ENCODE peak calls at places on chromosomes 2 and 18, in four cellular contexts. One of them, this sample, is unnamed. For H3K4me1, the result is how much of the 10 kb centered on the place peaks cover.

GRCh38 chr2:12948963-12949353 is 232.2 kb downstream of the TRIB2 start:
- DNase-seq in heart left ventricle: no peak
- DNase-seq in small intestine: no peak
- DNase-seq in tibial artery: no peak
- DNase-seq in this sample: no peak

GRCh38 chr18:9631814-9632496 is 17.6 kb upstream of the PPP4R1 start:
- DNase-seq in tibial artery: no peak
- DNase-seq in small intestine: no peak
- DNase-seq in heart left ventricle: no peak
- DNase-seq in this sample: no peak

GRCh38 chr18:58567453-58568196 is 61.3 kb downstream of the ALPK2 start:
- DNase-seq in tibial artery: no peak
- DNase-seq in heart left ventricle: no peak
- DNase-seq in small intestine: no peak
- DNase-seq in this sample: no peak

GRCh38 chr18:58896268-58896667 is 31.6 kb downstream of the ZNF532 start:
- DNase-seq in small intestine: no peak
- DNase-seq in heart left ventricle: no peak
- DNase-seq in tibial artery: no peak
- DNase-seq in this sample: no peak

GRCh38 chr18:30376515-30376914 is 666.0 kb downstream of the DSC3 start:
- DNase-seq in tibial artery: no peak
- DNase-seq in small intestine: no peak
- DNase-seq in heart left ventricle: no peak
- DNase-seq in this sample: no peak

GRCh38 chr2:46034535-46034934 is 262.7 kb upstream of the EPAS1 start:
- DNase-seq in tibial artery: no peak
- DNase-seq in small intestine: peak
- DNase-seq in heart left ventricle: peak
- DNase-seq in this sample: no peak

GRCh38 chr2:205712983-205713531 is 30.8 kb downstream of the NRP2 start:
- DNase-seq in tibial artery: no peak
- DNase-seq in small intestine: no peak
- DNase-seq in heart left ventricle: no peak
- DNase-seq in this sample: no peak

GRCh38 chr2:44358498-44358897 is 2.8 kb downstream of the PREPL start:
- DNase-seq in heart left ventricle: peak
- DNase-seq in small intestine: peak
- DNase-seq in tibial artery: no peak
- DNase-seq in this sample: peak

GRCh38 chr2:187526776-187527175 is 27.5 kb downstream of the TFPI start:
- DNase-seq in tibial artery: no peak
- DNase-seq in small intestine: no peak
- DNase-seq in heart left ventricle: no peak
- DNase-seq in this sample: no peak

GRCh38 chr18:46297124-46297523 is 192.9 kb downstream of the HAUS1 start:
- DNase-seq in small intestine: no peak
- DNase-seq in heart left ventricle: no peak
- DNase-seq in tibial artery: no peak
- DNase-seq in this sample: no peak
- H3K4me1 ChIP-seq in small intestine: under half
- H3K4me1 ChIP-seq in heart left ventricle: under half
- H3K4me1 ChIP-seq in tibial artery: under half
- H3K4me1 ChIP-seq in this sample: under half

GRCh38 chr2:69605332-69605731 is 38.2 kb downstream of the AAK1 start:
- DNase-seq in tibial artery: no peak
- DNase-seq in heart left ventricle: no peak
- DNase-seq in small intestine: no peak
- DNase-seq in this sample: no peak

GRCh38 chr2:69612197-69612596 is 31.3 kb downstream of the AAK1 start:
- DNase-seq in small intestine: no peak
- DNase-seq in tibial artery: no peak
- DNase-seq in heart left ventricle: no peak
- DNase-seq in this sample: no peak

GRCh38 chr2:69604844-69605243 is 38.7 kb downstream of the AAK1 start:
- DNase-seq in small intestine: no peak
- DNase-seq in tibial artery: no peak
- DNase-seq in heart left ventricle: no peak
- DNase-seq in this sample: no peak

GRCh38 chr2:69604026-69604678 is 39.4 kb downstream of the AAK1 start:
- DNase-seq in small intestine: no peak
- DNase-seq in tibial artery: no peak
- DNase-seq in heart left ventricle: no peak
- DNase-seq in this sample: peak

GRCh38 chr2:69608109-69608508 is 35.4 kb downstream of the AAK1 start:
- DNase-seq in tibial artery: no peak
- DNase-seq in heart left ventricle: no peak
- DNase-seq in small intestine: no peak
- DNase-seq in this sample: no peak
- H3K4me1 ChIP-seq in tibial artery: under half
- H3K4me1 ChIP-seq in heart left ventricle: under half
- H3K4me1 ChIP-seq in small intestine: under half
- H3K4me1 ChIP-seq in this sample: under half

GRCh38 chr18:37422116-37422515 is 143.5 kb downstream of the CELF4 start:
- DNase-seq in heart left ventricle: no peak
- DNase-seq in tibial artery: no peak
- DNase-seq in small intestine: no peak
- DNase-seq in this sample: no peak

GRCh38 chr18:37426536-37427080 is 139.0 kb downstream of the CELF4 start:
- DNase-seq in small intestine: no peak
- DNase-seq in tibial artery: no peak
- DNase-seq in heart left ventricle: no peak
- DNase-seq in this sample: no peak

GRCh38 chr18:37421349-37422080 is 144.1 kb downstream of the CELF4 start:
- DNase-seq in small intestine: no peak
- DNase-seq in heart left ventricle: no peak
- DNase-seq in tibial artery: no peak
- DNase-seq in this sample: no peak

GRCh38 chr18:37424507-37424906 is 141.1 kb downstream of the CELF4 start:
- DNase-seq in heart left ventricle: no peak
- DNase-seq in tibial artery: no peak
- DNase-seq in small intestine: no peak
- DNase-seq in this sample: no peak

GRCh38 chr18:37425182-37425581 is 140.4 kb downstream of the CELF4 start:
- DNase-seq in heart left ventricle: no peak
- DNase-seq in small intestine: no peak
- DNase-seq in tibial artery: no peak
- DNase-seq in this sample: no peak
- H3K4me1 ChIP-seq in heart left ventricle: under half
- H3K4me1 ChIP-seq in small intestine: under half
- H3K4me1 ChIP-seq in tibial artery: under half
- H3K4me1 ChIP-seq in this sample: under half

GRCh38 chr2:11770531-11771188 is 24.2 kb downstream of the LPIN1 start:
- DNase-seq in tibial artery: no peak
- DNase-seq in small intestine: no peak
- DNase-seq in heart left ventricle: no peak
- DNase-seq in this sample: no peak

GRCh38 chr2:11773747-11774536 is 27.5 kb downstream of the LPIN1 start:
- DNase-seq in tibial artery: no peak
- DNase-seq in heart left ventricle: no peak
- DNase-seq in small intestine: no peak
- DNase-seq in this sample: no peak

GRCh38 chr2:11773111-11773510 is 26.7 kb downstream of the LPIN1 start:
- DNase-seq in heart left ventricle: no peak
- DNase-seq in tibial artery: no peak
- DNase-seq in small intestine: no peak
- DNase-seq in this sample: no peak

GRCh38 chr2:11774600-11774999 is 28.2 kb downstream of the LPIN1 start:
- DNase-seq in heart left ventricle: peak
- DNase-seq in tibial artery: no peak
- DNase-seq in small intestine: no peak
- DNase-seq in this sample: no peak

GRCh38 chr2:11771971-11772615 is 25.7 kb downstream of the LPIN1 start:
- DNase-seq in heart left ventricle: no peak
- DNase-seq in tibial artery: no peak
- DNase-seq in small intestine: no peak
- DNase-seq in this sample: no peak
- H3K4me1 ChIP-seq in heart left ventricle: under half
- H3K4me1 ChIP-seq in tibial artery: under half
- H3K4me1 ChIP-seq in small intestine: under half
- H3K4me1 ChIP-seq in this sample: under half

GRCh38 chr2:177127821-177128220 is 84.8 kb upstream of the HNRNPA3 start:
- DNase-seq in tibial artery: no peak
- DNase-seq in heart left ventricle: no peak
- DNase-seq in small intestine: no peak
- DNase-seq in this sample: no peak
- H3K4me1 ChIP-seq in tibial artery: under half
- H3K4me1 ChIP-seq in heart left ventricle: under half
- H3K4me1 ChIP-seq in small intestine: under half
- H3K4me1 ChIP-seq in this sample: under half

GRCh38 chr18:76442413-76443171 is 52.5 kb downstream of the ZNF516 start:
- DNase-seq in heart left ventricle: no peak
- DNase-seq in tibial artery: no peak
- DNase-seq in small intestine: no peak
- DNase-seq in this sample: no peak
- H3K4me1 ChIP-seq in heart left ventricle: under half
- H3K4me1 ChIP-seq in tibial artery: under half
- H3K4me1 ChIP-seq in small intestine: under half
- H3K4me1 ChIP-seq in this sample: under half

GRCh38 chr18:3268306-3268705 is 6.4 kb downstream of the MYL12B start:
- DNase-seq in small intestine: peak
- DNase-seq in heart left ventricle: no peak
- DNase-seq in tibial artery: no peak
- DNase-seq in this sample: no peak

GRCh38 chr18:3266062-3266608 is 4.2 kb downstream of the MYL12B start:
- DNase-seq in small intestine: no peak
- DNase-seq in tibial artery: no peak
- DNase-seq in heart left ventricle: peak
- DNase-seq in this sample: no peak

GRCh38 chr18:3265564-3266033 is 3.7 kb downstream of the MYL12B start:
- DNase-seq in heart left ventricle: no peak
- DNase-seq in tibial artery: no peak
- DNase-seq in small intestine: no peak
- DNase-seq in this sample: peak

GRCh38 chr18:3269900-3270299 is 8.0 kb downstream of the MYL12B start:
- DNase-seq in small intestine: no peak
- DNase-seq in heart left ventricle: no peak
- DNase-seq in tibial artery: no peak
- DNase-seq in this sample: no peak

DNA sequence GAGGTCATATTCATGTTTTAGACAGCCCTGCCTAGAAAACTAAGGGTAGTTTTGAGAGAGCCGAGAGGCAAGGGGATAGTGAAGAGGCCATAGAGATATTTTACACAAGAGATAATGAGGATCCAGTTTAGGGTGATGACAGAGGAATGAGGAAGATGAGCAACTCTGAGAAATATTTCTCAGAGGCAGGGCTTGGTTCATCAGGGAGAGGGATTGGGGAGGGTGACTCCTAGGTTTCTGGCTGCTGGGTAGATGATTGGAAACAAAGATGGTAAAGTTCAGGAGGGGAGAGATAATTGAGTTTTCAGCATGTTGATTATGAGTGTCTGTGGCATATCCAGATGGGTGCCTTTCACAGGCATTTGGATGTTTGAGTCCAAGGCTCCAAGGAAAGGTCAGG is 7.3 kb downstream of the MYL12B start:
- DNase-seq in tibial artery: no peak
- DNase-seq in heart left ventricle: no peak
- DNase-seq in small intestine: no peak
- DNase-seq in this sample: no peak
- H3K4me1 ChIP-seq in tibial artery: half or more
- H3K4me1 ChIP-seq in heart left ventricle: half or more
- H3K4me1 ChIP-seq in small intestine: under half
- H3K4me1 ChIP-seq in this sample: under half

DNA sequence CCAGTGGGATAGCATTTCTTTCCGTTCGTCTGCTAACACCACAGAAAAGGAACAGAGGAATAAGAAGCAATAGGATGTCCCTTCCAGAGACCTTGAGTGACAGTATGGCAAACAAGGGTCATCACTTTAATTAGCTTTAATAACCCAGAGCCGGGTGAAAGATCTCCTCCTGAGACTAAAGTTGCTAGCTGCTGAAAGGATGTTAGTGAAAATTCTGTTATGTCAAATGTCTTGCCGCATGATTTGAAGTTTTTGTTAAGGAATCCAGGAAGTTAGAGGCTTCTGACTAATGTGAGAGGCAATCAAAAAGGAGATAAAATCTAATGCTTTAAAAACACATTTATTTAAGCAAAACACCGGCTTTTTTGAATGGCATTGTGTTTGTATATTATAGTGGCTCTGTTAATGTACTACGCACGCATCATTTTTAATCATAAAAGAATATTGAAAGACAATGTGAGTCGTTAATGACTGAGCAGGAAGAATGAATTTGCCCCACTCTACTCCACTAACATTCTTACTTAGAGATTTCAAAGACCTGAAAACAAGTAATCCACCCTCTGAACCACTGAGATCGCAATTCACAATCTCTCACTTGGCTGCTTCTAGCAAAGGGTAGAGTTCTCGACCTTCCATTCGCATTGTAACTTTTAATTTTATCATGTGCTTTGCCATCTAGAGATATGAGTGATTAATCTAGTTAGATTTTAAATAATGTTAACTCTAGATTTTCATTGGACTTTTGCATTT is 536.6 kb downstream of the LRRTM4 start:
- DNase-seq in heart left ventricle: no peak
- DNase-seq in small intestine: no peak
- DNase-seq in tibial artery: no peak
- DNase-seq in this sample: no peak
- H3K4me1 ChIP-seq in heart left ventricle: under half
- H3K4me1 ChIP-seq in small intestine: under half
- H3K4me1 ChIP-seq in tibial artery: under half
- H3K4me1 ChIP-seq in this sample: under half

GRCh38 chr2:126664234-126664633 is 8.3 kb downstream of the GYPC start:
- DNase-seq in small intestine: no peak
- DNase-seq in heart left ventricle: no peak
- DNase-seq in tibial artery: no peak
- DNase-seq in this sample: no peak
- H3K4me1 ChIP-seq in small intestine: under half
- H3K4me1 ChIP-seq in heart left ventricle: half or more
- H3K4me1 ChIP-seq in tibial artery: half or more
- H3K4me1 ChIP-seq in this sample: half or more